ENCODE peak calls at places on chromosomes 11 and 22, in six cellular contexts. T is AG04450, O is lower leg skin, P is IMR-90, K is GM10248, Q is ovary. A is an unnamed sample.

GRCh38 chr22:20167643-20168322 is 16.9 kb upstream of the CCDC188 start:
- DNase-seq in T (no peak), O (no peak), P (no peak), K (no peak), Q (no peak), A (no peak)

GRCh38 chr22:44338906-44339305 is 26.2 kb upstream of the SHISAL1 start:
- DNase-seq in T (no peak), O (no peak), P (no peak), K (no peak), Q (no peak), A (no peak)

GRCh38 chr11:47186937-47187681 is 875 bp upstream of the PACSIN3 start:
- DNase-seq in T (no peak), O (no peak), P (peak; percentile 54), K (peak; percentile 55), Q (peak; percentile 63), A (peak; percentile 79)

GRCh38 chr11:96393753-96394348 is 4.0 kb downstream of the JRKL start:
- DNase-seq in T (peak; percentile 4), O (no peak), P (peak; percentile 61), K (peak; percentile 32), Q (no peak), A (peak; percentile 40)

GRCh38 chr11:36449566-36450390 is 60.3 kb downstream of the TRAF6 start:
- DNase-seq in T (no peak), O (no peak), P (no peak), K (peak; percentile 41), Q (no peak), A (no peak)

GRCh38 chr11:88312665-88313064 is 24.9 kb downstream of the CTSC start:
- DNase-seq in T (no peak), O (no peak), P (no peak), K (no peak), Q (no peak), A (no peak)

GRCh38 chr11:12161137-12161536 is 50.7 kb downstream of the MICAL2 start:
- DNase-seq in T (no peak), O (peak; percentile 48), P (no peak), K (no peak), Q (no peak), A (no peak)

GRCh38 chr22:30325724-30326703 is 727 bp downstream of the TBC1D10A start:
- DNase-seq in T (no peak), O (peak; percentile 90), P (no peak), K (peak; percentile 51), Q (peak; percentile 39), A (peak; percentile 49)

GRCh38 chr11:66933508-66933907 is 24.7 kb downstream of the PC start:
- DNase-seq in T (no peak), O (no peak), P (no peak), K (no peak), Q (no peak), A (no peak)

GRCh38 chr11:8765294-8765693 is 82.7 kb downstream of the RPL27A start:
- DNase-seq in T (peak; percentile 44), O (no peak), P (peak; percentile 85), K (no peak), Q (no peak), A (no peak)

GRCh38 chr11:13053255-13053917 is 44.3 kb downstream of the RASSF10 start:
- DNase-seq in T (no peak), O (no peak), P (no peak), K (no peak), Q (no peak), A (no peak)

GRCh38 chr11:131186629-131187075 is 183.8 kb upstream of the NTM start:
- DNase-seq in T (no peak), O (no peak), P (no peak), K (peak; percentile 76), Q (no peak), A (peak; percentile 71)

GRCh38 chr11:86515297-86516094 is 140.8 kb downstream of the CCDC81 start:
- DNase-seq in T (peak; percentile 55), O (no peak), P (peak; percentile 91), K (no peak), Q (no peak), A (no peak)

GRCh38 chr11:11895672-11896071 is 53.9 kb downstream of the USP47 start:
- DNase-seq in T (no peak), O (no peak), P (peak; percentile 10), K (no peak), Q (no peak), A (no peak)

GRCh38 chr11:77069336-77069968 is 2.7 kb downstream of the CAPN5 start:
- DNase-seq in T (no peak), O (peak; percentile 78), P (no peak), K (no peak), Q (no peak), A (no peak)

GRCh38 chr11:68838572-68838964 is 3.1 kb downstream of the CPT1A start:
- DNase-seq in T (no peak), O (no peak), P (no peak), K (no peak), Q (no peak), A (no peak)

GRCh38 chr11:111699579-111700156 is 66.5 kb downstream of the PPP2R1B start:
- DNase-seq in T (no peak), O (no peak), P (no peak), K (no peak), Q (no peak), A (no peak)

GRCh38 chr11:69003301-69003865 is 9.7 kb downstream of the MRGPRF start:
- DNase-seq in T (no peak), O (no peak), P (no peak), K (no peak), Q (no peak), A (no peak)

GRCh38 chr11:115759622-115760527 is 255.7 kb upstream of the CADM1 start:
- DNase-seq in T (no peak), O (no peak), P (no peak), K (no peak), Q (peak; percentile 33), A (no peak)

GRCh38 chr11:43810929-43811596 is 69.6 kb upstream of the ALKBH3 start:
- DNase-seq in T (no peak), O (no peak), P (no peak), K (no peak), Q (no peak), A (no peak)
- TF ChIP-seq CTCF in T (peak; percentile 54), O (no peak), P (peak; percentile 42), K (no peak), Q (peak; percentile 10), A (no peak)

DNA sequence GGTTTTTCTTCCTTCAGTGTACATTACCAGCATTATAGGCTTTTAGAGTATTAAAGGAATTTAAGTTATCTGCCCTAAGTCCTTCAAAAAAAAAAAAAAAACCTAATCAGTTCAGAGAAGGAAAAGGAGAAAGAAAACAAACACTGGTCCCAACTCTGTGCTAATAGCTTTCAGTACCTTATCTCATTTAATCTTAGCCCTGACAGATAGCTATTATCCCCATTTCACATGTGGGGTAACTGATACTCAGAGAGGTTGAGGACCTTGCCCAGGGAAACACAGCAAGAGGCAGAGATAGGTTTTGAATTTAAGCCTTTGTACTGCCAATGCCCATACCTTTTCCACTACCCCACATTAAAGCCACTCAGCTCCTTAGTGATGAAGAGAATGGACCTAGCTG is 43.4 kb downstream of the FAT3 start:
- DNase-seq in T (no peak), O (no peak), P (no peak), K (no peak), Q (no peak), A (no peak)
- TF ChIP-seq CTCF in T (no peak), O (no peak), P (no peak), K (no peak), Q (no peak), A (no peak)

DNA sequence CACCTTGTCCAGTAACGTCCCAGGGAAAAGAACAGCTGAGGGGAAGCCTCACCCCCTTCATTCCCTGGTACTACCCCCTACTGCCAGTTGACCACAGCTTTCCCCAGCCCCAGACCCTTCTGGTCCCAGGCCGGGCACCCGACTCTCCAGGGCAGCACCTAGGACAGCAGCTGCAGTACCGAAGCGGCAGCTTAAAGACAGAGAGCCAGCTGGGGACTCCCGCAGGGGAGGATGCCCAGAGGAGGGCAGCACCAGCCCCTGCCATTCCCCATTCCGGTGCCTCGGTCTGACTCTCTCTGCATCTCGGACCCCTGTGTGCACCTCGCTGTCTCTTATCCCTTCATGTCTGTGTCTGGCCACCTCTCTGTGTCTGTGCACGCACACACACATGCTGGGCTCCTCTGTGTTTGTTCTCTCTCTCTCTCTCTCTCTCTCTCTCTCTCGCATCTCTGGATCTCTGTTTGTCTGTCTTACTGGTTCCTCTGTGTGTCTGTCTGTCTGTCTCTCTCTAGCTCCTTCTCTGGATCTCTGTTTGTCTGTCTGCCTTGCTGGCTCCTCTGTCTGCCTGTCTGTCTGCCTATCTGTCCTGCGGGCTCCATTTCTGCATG is 9.4 kb downstream of the IGSF9B start:
- DNase-seq in T (no peak), O (no peak), P (peak; percentile 23), K (peak; percentile 62), Q (no peak), A (peak; percentile 77)
- TF ChIP-seq CTCF in T (peak; percentile 48), O (no peak), P (peak; percentile 44), K (no peak), Q (no peak), A (no peak)

GRCh38 chr11:108221401-108221800 is 1.0 kb downstream of the NPAT start:
- DNase-seq in T (no peak), O (no peak), P (peak; percentile 45), K (no peak), Q (no peak), A (no peak)

GRCh38 chr11:108222686-108223448 is at the start of gene ATM:
- DNase-seq in T (peak; percentile 99), O (peak; percentile 100), P (peak; percentile 99), K (peak; percentile 93), Q (peak; percentile 99), A (peak; percentile 88)

GRCh38 chr11:108223449-108224149 is 732 bp downstream of the ATM start:
- DNase-seq in T (no peak), O (no peak), P (peak; percentile 22), K (peak; percentile 32), Q (no peak), A (no peak)

GRCh38 chr11:108220721-108221346 is 1.6 kb downstream of the NPAT start:
- DNase-seq in T (no peak), O (no peak), P (no peak), K (no peak), Q (no peak), A (no peak)

GRCh38 chr11:108221981-108222685 is at the start of gene NPAT:
- DNase-seq in T (no peak), O (peak; percentile 87), P (no peak), K (no peak), Q (no peak), A (no peak)
- TF ChIP-seq CTCF in T (no peak), O (no peak), P (no peak), K (no peak), Q (no peak), A (no peak)

DNA sequence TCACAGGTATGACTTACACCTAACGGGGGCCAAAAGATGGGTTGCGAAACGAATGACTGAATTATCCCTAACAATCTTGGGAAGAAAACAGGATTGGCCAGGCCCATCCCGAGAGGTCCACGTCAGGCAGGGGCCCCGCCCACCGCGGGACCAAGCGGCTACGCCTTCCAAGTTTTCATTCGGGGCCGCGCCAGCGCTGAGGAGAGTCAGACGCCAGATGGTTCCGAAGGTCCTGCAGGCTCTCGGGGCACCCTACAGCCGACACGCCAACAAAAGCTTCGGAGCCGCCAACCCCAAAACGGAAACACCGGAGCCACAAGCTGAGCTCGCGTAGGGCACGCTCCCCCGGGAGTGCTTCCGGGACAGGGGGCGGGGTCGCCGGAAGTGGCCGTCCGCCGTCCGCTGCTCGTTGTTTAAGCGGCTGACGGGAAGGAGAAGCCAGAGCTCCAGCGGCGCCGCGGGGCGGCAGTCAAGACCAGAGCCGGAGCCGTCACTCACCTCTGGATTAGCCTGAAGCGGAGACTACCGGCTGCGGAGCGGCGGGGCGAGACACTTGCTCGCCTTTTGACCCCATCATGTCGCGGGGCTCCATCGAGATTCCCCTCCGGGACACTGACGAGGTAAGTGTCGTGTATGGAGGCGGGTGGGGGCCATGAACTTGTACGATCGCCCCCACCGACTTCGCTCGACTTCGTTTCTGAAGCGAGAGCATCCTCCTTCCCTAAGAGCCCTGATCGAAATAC is at the start of gene CTR9:
- DNase-seq in T (peak; percentile 68), O (peak; percentile 98), P (peak; percentile 90), K (peak; percentile 91), Q (peak; percentile 93), A (peak; percentile 85)
- TF ChIP-seq CTCF in T (peak; percentile 29), O (no peak), P (peak; percentile 37), K (peak; percentile 53), Q (no peak), A (peak; percentile 49)

A was measured in GM13977.